ENCODE peak calls at places on chromosomes 16 and 17, in six cellular contexts. A, Q, C, R, Y and E are unnamed samples.

GRCh38 chr17:8611135-8611534 is 19.4 kb downstream of the MYH10 start:
- DNase-seq in Y (no peak), R (no peak), A (no peak), C (no peak), Q (no peak), E (no peak)

GRCh38 chr17:17935321-17936271 is 36.6 kb downstream of the TOM1L2 start:
- DNase-seq in Q (no peak), Y (no peak), C (no peak), A (no peak), R (peak; percentile 57), E (peak; percentile 37)

GRCh38 chr16:69880640-69881133 is 70.4 kb upstream of the CLEC18A start:
- DNase-seq in A (no peak), Y (no peak), Q (no peak), C (no peak), R (no peak), E (no peak)

GRCh38 chr17:5200360-5200759 is 8.7 kb upstream of the ZNF594 start:
- DNase-seq in R (no peak), C (no peak), Y (no peak), Q (no peak), A (peak; percentile 71), E (no peak)

GRCh38 chr16:69566437-69567030 is 768 bp downstream of the NFAT5 start:
- DNase-seq in Q (peak; percentile 70), C (peak; percentile 58), Y (peak; percentile 69), A (no peak), R (peak; percentile 40), E (no peak)

GRCh38 chr17:75819116-75819515 is 25.1 kb downstream of the UNC13D start:
- DNase-seq in Q (no peak), Y (peak; percentile 41), C (no peak), A (no peak), R (no peak), E (no peak)

GRCh38 chr17:54992797-54993639 is 24.5 kb downstream of the STXBP4 start:
- DNase-seq in Y (peak; percentile 59), R (peak; percentile 65), C (peak; percentile 35), A (no peak), Q (no peak), E (peak; percentile 30)

GRCh38 chr17:10025976-10026785 is 121.1 kb upstream of the RCVRN start:
- DNase-seq in A (no peak), Y (no peak), Q (no peak), C (no peak), R (no peak), E (no peak)

GRCh38 chr17:11404431-11404830 is 163.4 kb downstream of the SHISA6 start:
- DNase-seq in A (no peak), C (no peak), Q (no peak), R (no peak), Y (no peak), E (no peak)

GRCh38 chr16:64269756-64270155 is 852.1 kb downstream of the CDH11 start:
- DNase-seq in R (no peak), Q (no peak), Y (no peak), A (no peak), C (no peak), E (no peak)

GRCh38 chr17:81314410-81315169 is 19.5 kb upstream of the SLC38A10 start:
- DNase-seq in Y (no peak), C (no peak), A (no peak), Q (no peak), R (no peak), E (no peak)

GRCh38 chr17:31327534-31328526 is 6.4 kb upstream of the EVI2A start:
- DNase-seq in A (no peak), Q (no peak), Y (no peak), C (no peak), R (peak; percentile 52), E (no peak)

GRCh38 chr16:83706394-83706793 is 101.4 kb upstream of the HSBP1 start:
- DNase-seq in R (no peak), Y (no peak), A (no peak), Q (no peak), C (no peak), E (no peak)

GRCh38 chr16:84823484-84823883 is 3.7 kb downstream of the CRISPLD2 start:
- DNase-seq in Q (no peak), A (no peak), R (no peak), C (no peak), Y (no peak), E (no peak)

GRCh38 chr16:84821179-84821578 is 1.4 kb downstream of the CRISPLD2 start:
- DNase-seq in C (no peak), Y (no peak), R (no peak), Q (no peak), A (no peak), E (no peak)

GRCh38 chr16:84822990-84823389 is 3.2 kb downstream of the CRISPLD2 start:
- DNase-seq in C (no peak), R (no peak), A (no peak), Y (no peak), Q (no peak), E (no peak)

GRCh38 chr16:84820771-84821170 is 986 bp downstream of the CRISPLD2 start:
- DNase-seq in Y (no peak), A (no peak), C (no peak), R (no peak), Q (no peak), E (no peak)

GRCh38 chr16:84821728-84822676 is 2.2 kb downstream of the CRISPLD2 start:
- DNase-seq in A (no peak), C (no peak), R (no peak), Y (no peak), Q (no peak), E (no peak)
- TF ChIP-seq POLR2AphosphoS5 in A (no peak), C (no peak), R (no peak), Y (no peak), Q (no peak), E (no peak)

GRCh38 chr17:1894753-1895339 is 65.0 kb downstream of the RPA1 start:
- DNase-seq in Q (no peak), R (no peak), Y (no peak), C (peak; percentile 16), A (no peak), E (no peak)
- TF ChIP-seq GABPA in Q (no peak), R (no peak), Y (no peak), C (no peak), A (no peak), E (no peak)

DNA sequence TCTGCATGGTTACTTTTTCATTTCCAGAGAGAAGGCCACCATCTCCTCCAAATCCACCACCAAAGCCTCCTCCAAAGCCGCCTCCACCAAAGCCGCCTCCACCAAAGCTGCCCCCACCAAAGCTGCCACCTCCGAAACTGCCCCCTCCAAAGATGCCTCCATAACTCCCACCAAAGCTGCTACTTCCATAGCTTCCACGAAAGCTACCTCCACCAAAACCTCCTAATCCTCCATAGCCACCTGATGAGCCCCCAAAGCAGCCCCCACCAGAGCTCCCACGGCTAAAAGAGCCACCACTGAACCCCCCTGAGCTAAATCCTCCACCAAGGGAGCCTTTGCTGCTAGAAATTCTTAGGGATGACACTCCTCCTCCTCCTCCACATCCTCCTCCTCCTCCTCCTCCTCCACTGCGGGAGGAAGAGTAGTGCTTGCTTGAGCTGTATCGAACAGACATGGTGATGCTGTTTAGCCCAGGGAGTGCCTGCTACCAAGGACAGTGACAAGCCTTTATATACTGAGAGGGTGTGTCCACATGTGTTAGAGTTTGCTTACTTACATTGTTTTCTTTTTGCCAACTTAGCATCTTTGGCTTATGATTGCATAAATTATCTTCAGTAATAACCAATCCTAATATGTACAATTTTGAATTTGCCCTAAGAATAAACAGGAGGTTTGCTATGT is at the start of gene KRT10:
- DNase-seq in Y (no peak), A (no peak), C (no peak), Q (no peak), R (no peak), E (no peak)
- TF ChIP-seq POLR2AphosphoS5 in Y (no peak), A (no peak), C (peak; percentile 25), Q (no peak), R (no peak), E (no peak)

GRCh38 chr17:74201250-74201649 is 2.2 kb upstream of the RPL38 start:
- DNase-seq in Y (no peak), A (no peak), Q (no peak), R (no peak), C (no peak), E (no peak)
- TF ChIP-seq GABPA in Y (no peak), A (no peak), Q (no peak), R (no peak), C (no peak), E (no peak)

GRCh38 chr16:73053379-73054130 is 5.6 kb upstream of the ZFHX3 start:
- DNase-seq in R (peak; percentile 75), C (no peak), Q (no peak), A (no peak), Y (peak; percentile 52), E (no peak)
- TF ChIP-seq POLR2AphosphoS5 in R (no peak), C (no peak), Q (no peak), A (no peak), Y (no peak), E (no peak)

DNA sequence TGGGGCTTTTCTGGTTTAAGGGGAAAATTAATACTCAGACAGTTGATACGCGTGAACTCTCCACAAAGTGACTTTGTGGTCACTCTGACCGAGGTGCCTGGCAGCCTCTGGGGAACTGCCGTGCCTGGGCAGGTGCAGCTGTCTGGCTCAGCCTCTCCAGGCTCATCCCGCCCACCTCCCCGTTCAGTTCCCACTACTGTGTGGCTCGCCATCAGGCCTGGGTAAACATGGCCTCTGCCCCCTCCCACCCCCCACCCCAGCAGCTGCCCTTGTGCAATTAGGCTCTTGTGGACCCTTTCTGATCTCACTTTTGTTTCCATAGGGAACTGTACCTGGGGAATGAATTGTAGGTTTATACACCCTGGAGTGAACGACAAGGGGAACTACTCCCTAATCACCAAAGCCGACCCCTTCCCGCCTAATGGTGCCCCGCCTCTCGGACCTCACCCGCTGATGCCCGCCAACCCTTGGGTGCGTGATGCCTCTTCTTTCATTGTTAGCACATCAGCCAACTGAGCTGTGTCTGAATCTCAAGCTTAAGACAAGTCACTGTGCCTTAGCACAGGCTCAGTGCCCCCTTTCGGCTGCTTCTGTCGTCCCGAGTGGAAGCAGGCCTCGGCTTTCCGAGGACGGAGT is 27.8 kb downstream of the ZC3H18 start:
- DNase-seq in R (peak; percentile 81), Y (no peak), A (no peak), Q (no peak), C (no peak), E (peak; percentile 6)
- TF ChIP-seq GABPA in R (no peak), Y (no peak), A (no peak), Q (no peak), C (no peak), E (no peak)

GRCh38 chr17:42422958-42423712 is at the start of gene CAVIN1:
- DNase-seq in Y (peak; percentile 83), Q (peak; percentile 94), A (no peak), C (peak; percentile 99), R (peak; percentile 90), E (no peak)
- TF ChIP-seq POLR2AphosphoS5 in Y (peak; percentile 99), Q (peak; percentile 97), A (no peak), C (peak; percentile 88), R (peak; percentile 75), E (no peak)

GRCh38 chr16:66515543-66516171 is 34.3 kb downstream of the TK2 start:
- DNase-seq in R (no peak), Q (peak; percentile 60), Y (no peak), A (no peak), C (peak; percentile 58), E (no peak)
- TF ChIP-seq GABPA in R (no peak), Q (no peak), Y (no peak), A (no peak), C (no peak), E (no peak)